ENCODE peak calls at places on chromosomes 12 and 14, in eight cellular contexts. F is sigmoid colon, I is IMR-90, D is aorta, Z is hepatocyte, J is heart right ventricle, C is neural progenitor cell, M is mucosa of descending colon. W is an unnamed sample. For H3K9me3 and H3K4me1, the result is how much of the 10 kb centered on the place peaks cover.

GRCh38 chr14:99809376-99809775 is 16.2 kb downstream of the EML1 start:
- DNase-seq in F (peak), D (peak), M (peak), J (peak), I (peak), C (no peak), Z (peak), W (no peak)

GRCh38 chr14:98445736-98446135 is 826.3 kb downstream of the BCL11B start:
- DNase-seq in I (no peak), M (no peak), C (no peak), F (no peak), D (no peak), Z (no peak), J (no peak), W (no peak)

GRCh38 chr12:112939761-112940357 is 1.6 kb downstream of the OAS3 start:
- DNase-seq in D (no peak), Z (no peak), J (no peak), I (no peak), M (no peak), C (no peak), F (no peak), W (no peak)

GRCh38 chr12:111274820-111275219 is 94.1 kb downstream of the PHETA1 start:
- DNase-seq in M (no peak), F (no peak), J (no peak), Z (no peak), I (no peak), C (peak), D (no peak), W (no peak)

GRCh38 chr12:53493610-53494391 is 5.5 kb downstream of the MAP3K12 start:
- DNase-seq in J (no peak), F (peak), D (no peak), M (peak), I (no peak), C (peak), Z (no peak), W (no peak)

GRCh38 chr14:47720281-47720680 is 44.9 kb upstream of the MDGA2 start:
- DNase-seq in J (no peak), Z (no peak), C (no peak), F (no peak), I (no peak), D (no peak), M (no peak), W (no peak)

GRCh38 chr12:64943686-64944085 is 119.2 kb downstream of the TBC1D30 start:
- DNase-seq in J (no peak), F (no peak), Z (no peak), M (no peak), C (no peak), I (no peak), D (no peak), W (no peak)

GRCh38 chr14:29528889-29529288 is 398.8 kb downstream of the PRKD1 start:
- DNase-seq in I (no peak), Z (no peak), J (no peak), M (no peak), F (no peak), D (no peak), C (no peak), W (no peak)

GRCh38 chr14:33026850-33027420 is 88.3 kb downstream of the NPAS3 start:
- DNase-seq in C (no peak), D (peak), F (no peak), J (peak), Z (no peak), M (no peak), I (no peak), W (no peak)

GRCh38 chr14:52690983-52691760 is 4.2 kb downstream of the ERO1A start:
- DNase-seq in M (no peak), I (no peak), D (no peak), F (no peak), C (no peak), J (no peak), Z (no peak), W (no peak)

GRCh38 chr12:12405882-12406281 is 49.0 kb downstream of the BORCS5 start:
- DNase-seq in C (no peak), D (peak), J (no peak), F (no peak), M (peak), I (no peak), Z (peak), W (peak)

GRCh38 chr12:98343002-98343567 is 172.3 kb upstream of the TMPO start:
- DNase-seq in M (no peak), I (no peak), Z (no peak), J (no peak), F (no peak), C (no peak), D (no peak), W (no peak)

GRCh38 chr12:68223067-68223747 is 2.4 kb downstream of the IL26 start:
- DNase-seq in M (peak), C (peak), F (peak), D (peak), Z (peak), I (peak), J (peak), W (peak)

GRCh38 chr12:89019439-89020120 is 332.7 kb downstream of the DUSP6 start:
- DNase-seq in Z (peak), M (no peak), D (peak), F (peak), I (peak), C (peak), J (peak), W (peak)

GRCh38 chr14:69900603-69901002 is 21.4 kb downstream of the SMOC1 start:
- DNase-seq in M (no peak), D (no peak), C (no peak), I (no peak), J (no peak), F (no peak), Z (no peak), W (no peak)

GRCh38 chr12:43675048-43675904 is 83.3 kb downstream of the PUS7L start:
- DNase-seq in Z (peak), J (no peak), F (no peak), I (no peak), D (no peak), M (no peak), C (no peak), W (no peak)

GRCh38 chr14:30387856-30388255 is 171.1 kb upstream of the G2E3 start:
- DNase-seq in D (no peak), F (no peak), J (no peak), Z (no peak), M (no peak), C (no peak), I (no peak), W (no peak)

GRCh38 chr14:82362452-82362851 is 828.8 kb upstream of the SEL1L start:
- DNase-seq in D (no peak), Z (no peak), F (no peak), C (no peak), I (no peak), J (no peak), M (no peak), W (no peak)

GRCh38 chr12:54141534-54142475 is 47.0 kb downstream of the SMUG1 start:
- DNase-seq in J (no peak), Z (no peak), C (no peak), D (no peak), I (no peak), M (no peak), F (no peak), W (no peak)

GRCh38 chr14:102201369-102201748 is 61.7 kb downstream of the WDR20 start:
- DNase-seq in F (no peak), I (no peak), C (no peak), Z (no peak), D (no peak), J (no peak), M (no peak), W (no peak)

GRCh38 chr12:69484428-69484827 is 14.2 kb downstream of the FRS2 start:
- DNase-seq in F (no peak), I (no peak), D (no peak), M (no peak), Z (peak), C (no peak), J (no peak), W (peak)
- H3K9me3 ChIP-seq in F (under half), I (under half), D (under half), M (under half), Z (under half), C (under half), J (under half), W (under half)

GRCh38 chr12:128267651-128268347 is 829 bp downstream of the TMEM132C start:
- DNase-seq in M (no peak), Z (peak), J (no peak), D (no peak), C (peak), I (no peak), F (no peak), W (no peak)
- H3K4me3 ChIP-seq in M (no peak), Z (peak), J (peak), D (no peak), C (peak), I (no peak), F (peak), W (no peak)

GRCh38 chr14:91330846-91331245 is 86.3 kb upstream of the GPR68 start:
- DNase-seq in C (no peak), I (no peak), M (no peak), D (no peak), Z (no peak), J (no peak), F (no peak), W (no peak)

GRCh38 chr14:91330111-91330696 is 85.7 kb upstream of the GPR68 start:
- DNase-seq in M (no peak), Z (no peak), J (no peak), I (no peak), F (no peak), C (no peak), D (no peak), W (no peak)

GRCh38 chr14:91332448-91333059 is 85.1 kb downstream of the CCDC88C start:
- DNase-seq in M (peak), C (no peak), D (no peak), F (no peak), I (no peak), Z (peak), J (no peak), W (peak)

GRCh38 chr14:91333640-91334039 is 84.0 kb downstream of the CCDC88C start:
- DNase-seq in J (no peak), D (no peak), I (no peak), C (no peak), Z (no peak), M (no peak), F (no peak), W (no peak)

GRCh38 chr14:91331761-91332447 is 85.7 kb downstream of the CCDC88C start:
- DNase-seq in Z (no peak), I (no peak), C (no peak), J (no peak), D (no peak), F (no peak), M (peak), W (peak)
- H3K4me1 ChIP-seq in Z (under half), I (under half), C (under half), J (under half), D (under half), F (under half), M (under half), W (under half)

GRCh38 chr12:130806574-130806973 is 32.5 kb downstream of the STX2 start:
- DNase-seq in F (no peak), Z (no peak), J (no peak), M (no peak), I (no peak), C (no peak), D (no peak), W (no peak)

GRCh38 chr12:130805635-130806034 is 33.4 kb downstream of the STX2 start:
- DNase-seq in M (no peak), F (no peak), D (no peak), C (no peak), Z (no peak), I (no peak), J (no peak), W (no peak)

GRCh38 chr12:130804216-130804615 is 34.8 kb downstream of the STX2 start:
- DNase-seq in I (peak), J (no peak), Z (no peak), C (no peak), D (no peak), M (no peak), F (no peak), W (no peak)

GRCh38 chr12:130809791-130810190 is 29.3 kb downstream of the STX2 start:
- DNase-seq in J (no peak), M (no peak), D (no peak), C (no peak), F (no peak), I (no peak), Z (no peak), W (no peak)

GRCh38 chr12:130807309-130807708 is 31.7 kb downstream of the STX2 start:
- DNase-seq in M (no peak), D (no peak), I (no peak), C (no peak), F (no peak), J (no peak), Z (no peak), W (no peak)
- H3K9me3 ChIP-seq in M (under half), D (under half), I (under half), C (under half), F (under half), J (under half), Z (under half), W (under half)